ENCODE peak calls at places on chromosomes 3 and 15, in four cellular contexts. E is hypothalamus, W is ELR, N is lower leg skin. S is an unnamed sample.

GRCh38 chr15:71792521-71792920 is 17.8 kb upstream of the NR2E3 start:
- DNase-seq in E (no peak), W (peak), N (no peak), S (peak)

GRCh38 chr3:189058071-189058470 is 113.7 kb upstream of the TPRG1 start:
- DNase-seq in E (no peak), W (no peak), N (no peak), S (no peak)

GRCh38 chr3:61545716-61546115 is 15.7 kb upstream of the PTPRG start:
- DNase-seq in E (no peak), W (no peak), N (no peak), S (no peak)

GRCh38 chr3:46667657-46668056 is 25.8 kb downstream of the ALS2CL start:
- DNase-seq in E (no peak), W (no peak), N (peak), S (no peak)

GRCh38 chr15:91469627-91470567 is 369.8 kb downstream of the SV2B start:
- DNase-seq in E (no peak), W (no peak), N (no peak), S (no peak)

GRCh38 chr3:97910931-97911351 is 61.3 kb downstream of the RIOX2 start:
- DNase-seq in E (no peak), W (no peak), N (no peak), S (no peak)

GRCh38 chr15:93178371-93178770 is 89.4 kb upstream of the RGMA start:
- DNase-seq in E (no peak), W (no peak), N (peak), S (no peak)

GRCh38 chr3:174409085-174409743 is 449.9 kb upstream of the NAALADL2 start:
- DNase-seq in E (no peak), W (no peak), N (no peak), S (no peak)

GRCh38 chr3:62678841-62679240 is 196.4 kb downstream of the CADPS start:
- DNase-seq in E (no peak), W (no peak), N (no peak), S (no peak)

GRCh38 chr15:75024102-75024636 is 779 bp downstream of the PPCDC start:
- DNase-seq in E (no peak), W (peak), N (no peak), S (no peak)

GRCh38 chr15:91348812-91349500 is 248.9 kb downstream of the SV2B start:
- DNase-seq in E (no peak), W (no peak), N (no peak), S (no peak)

GRCh38 chr3:933311-933710 is 159.5 kb upstream of the CNTN6 start:
- DNase-seq in E (no peak), W (no peak), N (no peak), S (no peak)

GRCh38 chr3:188740030-188740429 is 431.7 kb upstream of the TPRG1 start:
- DNase-seq in E (no peak), W (no peak), N (no peak), S (no peak)

GRCh38 chr15:51801391-51801835 is 28.0 kb upstream of the TMOD3 start:
- DNase-seq in E (no peak), W (peak), N (no peak), S (no peak)

GRCh38 chr15:49423021-49423420 is at the start of gene FGF7:
- DNase-seq in E (no peak), W (peak), N (peak), S (peak)

GRCh38 chr3:9703736-9704342 is at the start of gene CPNE9:
- DNase-seq in E (no peak), W (no peak), N (no peak), S (no peak)

GRCh38 chr3:117873236-117873635 is 1161.4 kb downstream of the IGSF11 start:
- DNase-seq in E (no peak), W (no peak), N (no peak), S (no peak)

GRCh38 chr15:63597033-63597790 is at the start of gene FBXL22:
- DNase-seq in E (no peak), W (no peak), N (no peak), S (no peak)

GRCh38 chr3:148126962-148127361 is 570.7 kb upstream of the AGTR1 start:
- DNase-seq in E (no peak), W (no peak), N (no peak), S (no peak)

GRCh38 chr3:171850324-171850697 is 7.2 kb downstream of the TMEM212 start:
- DNase-seq in E (no peak), W (no peak), N (no peak), S (no peak)

GRCh38 chr15:65305144-65305758 is 774 bp downstream of the RNU5B-1 start:
- DNase-seq in E (no peak), W (no peak), N (no peak), S (peak)

GRCh38 chr3:107525101-107525953 is 2.6 kb downstream of the BBX start:
- DNase-seq in E (no peak), W (peak), N (peak), S (no peak)

GRCh38 chr3:141878326-141878725 is 1.9 kb downstream of the ATP1B3 start:
- DNase-seq in E (no peak), W (peak), N (no peak), S (no peak)

GRCh38 chr3:143081844-143082778 is 37.5 kb upstream of the CHST2 start:
- DNase-seq in E (no peak), W (no peak), N (no peak), S (no peak)

GRCh38 chr3:160475889-160476288 is 26.3 kb upstream of the TRIM59 start:
- DNase-seq in E (no peak), W (peak), N (no peak), S (peak)

GRCh38 chr3:72719137-72719536 is 129.1 kb downstream of the SHQ1 start:
- DNase-seq in E (no peak), W (no peak), N (no peak), S (no peak)

GRCh38 chr3:169237181-169237580 is 426.3 kb downstream of the MECOM start:
- DNase-seq in E (no peak), W (no peak), N (no peak), S (peak)

GRCh38 chr3:185865277-185865676 is 40.4 kb upstream of the IGF2BP2 start:
- DNase-seq in E (no peak), W (no peak), N (no peak), S (no peak)

GRCh38 chr3:23221136-23221535 is 18.0 kb downstream of the UBE2E2 start:
- DNase-seq in E (no peak), W (no peak), N (no peak), S (no peak)

GRCh38 chr3:41573591-41573990 is 374.3 kb downstream of the CTNNB1 start:
- DNase-seq in E (no peak), W (no peak), N (no peak), S (no peak)